ENCODE peak calls at places on chromosome 6, in ten cellular contexts. One of them, this sample, is unnamed.

GRCh38 chr6:113994934-113995342 is 24.0 kb upstream of the HDAC2 start:
- DNase-seq in HL-60: peak; percentile 35
- DNase-seq in esophagus squamous epithelium: no peak
- DNase-seq in RWPE1: peak; percentile 78
- DNase-seq in lower lobe of right lung: no peak
- DNase-seq in HFF-Myc: peak; percentile 85
- DNase-seq in natural killer cell: no peak
- DNase-seq in AG04450: peak; percentile 80
- DNase-seq in astrocyte: peak; percentile 86
- DNase-seq in GM20000: peak; percentile 14
- DNase-seq in this sample: peak; percentile 78

GRCh38 chr6:166244353-166245045 is 63.7 kb downstream of the PRR18 start:
- DNase-seq in RWPE1: no peak
- DNase-seq in AG04450: no peak
- DNase-seq in lower lobe of right lung: no peak
- DNase-seq in astrocyte: no peak
- DNase-seq in HL-60: no peak
- DNase-seq in HFF-Myc: no peak
- DNase-seq in natural killer cell: peak; percentile 44
- DNase-seq in GM20000: peak; percentile 75
- DNase-seq in esophagus squamous epithelium: no peak
- DNase-seq in this sample: no peak

GRCh38 chr6:18293192-18293904 is 29.0 kb upstream of the DEK start:
- DNase-seq in astrocyte: peak; percentile 22
- DNase-seq in AG04450: no peak
- DNase-seq in HFF-Myc: peak; percentile 83
- DNase-seq in RWPE1: no peak
- DNase-seq in esophagus squamous epithelium: no peak
- DNase-seq in GM20000: no peak
- DNase-seq in natural killer cell: no peak
- DNase-seq in lower lobe of right lung: no peak
- DNase-seq in HL-60: no peak
- DNase-seq in this sample: no peak

GRCh38 chr6:161265975-161266374 is 7.9 kb downstream of the AGPAT4 start:
- DNase-seq in natural killer cell: no peak
- DNase-seq in esophagus squamous epithelium: no peak
- DNase-seq in HL-60: no peak
- DNase-seq in HFF-Myc: no peak
- DNase-seq in lower lobe of right lung: no peak
- DNase-seq in RWPE1: no peak
- DNase-seq in AG04450: no peak
- DNase-seq in GM20000: no peak
- DNase-seq in astrocyte: no peak
- DNase-seq in this sample: no peak

GRCh38 chr6:41705996-41706835 is 29.2 kb downstream of the TFEB start:
- DNase-seq in natural killer cell: peak; percentile 79
- DNase-seq in RWPE1: peak; percentile 80
- DNase-seq in GM20000: peak; percentile 86
- DNase-seq in astrocyte: peak; percentile 61
- DNase-seq in HFF-Myc: no peak
- DNase-seq in esophagus squamous epithelium: peak; percentile 41
- DNase-seq in lower lobe of right lung: peak; percentile 86
- DNase-seq in AG04450: no peak
- DNase-seq in HL-60: peak; percentile 74
- DNase-seq in this sample: peak; percentile 37

GRCh38 chr6:139249387-139249786 is 42.4 kb downstream of the TXLNB start:
- DNase-seq in GM20000: peak; percentile 11
- DNase-seq in HFF-Myc: no peak
- DNase-seq in RWPE1: no peak
- DNase-seq in natural killer cell: no peak
- DNase-seq in HL-60: no peak
- DNase-seq in lower lobe of right lung: no peak
- DNase-seq in AG04450: no peak
- DNase-seq in esophagus squamous epithelium: no peak
- DNase-seq in astrocyte: no peak
- DNase-seq in this sample: no peak

GRCh38 chr6:157647261-157647915 is 175.7 kb upstream of the SNX9 start:
- DNase-seq in GM20000: no peak
- DNase-seq in HFF-Myc: no peak
- DNase-seq in natural killer cell: no peak
- DNase-seq in lower lobe of right lung: no peak
- DNase-seq in astrocyte: no peak
- DNase-seq in esophagus squamous epithelium: no peak
- DNase-seq in HL-60: peak; percentile 87
- DNase-seq in RWPE1: no peak
- DNase-seq in AG04450: no peak
- DNase-seq in this sample: no peak

GRCh38 chr6:158414900-158415299 is 102.6 kb downstream of the TULP4 start:
- DNase-seq in HL-60: no peak
- DNase-seq in natural killer cell: no peak
- DNase-seq in GM20000: no peak
- DNase-seq in AG04450: peak; percentile 13
- DNase-seq in lower lobe of right lung: no peak
- DNase-seq in HFF-Myc: no peak
- DNase-seq in astrocyte: peak; percentile 93
- DNase-seq in RWPE1: no peak
- DNase-seq in esophagus squamous epithelium: no peak
- DNase-seq in this sample: no peak

GRCh38 chr6:169095153-169095552 is 158.5 kb downstream of the THBS2 start:
- DNase-seq in lower lobe of right lung: no peak
- DNase-seq in RWPE1: no peak
- DNase-seq in GM20000: no peak
- DNase-seq in HFF-Myc: no peak
- DNase-seq in natural killer cell: no peak
- DNase-seq in astrocyte: no peak
- DNase-seq in esophagus squamous epithelium: no peak
- DNase-seq in AG04450: no peak
- DNase-seq in HL-60: no peak
- DNase-seq in this sample: no peak

GRCh38 chr6:72639920-72640621 is 18.2 kb downstream of the KCNQ5 start:
- DNase-seq in natural killer cell: no peak
- DNase-seq in lower lobe of right lung: no peak
- DNase-seq in esophagus squamous epithelium: no peak
- DNase-seq in HFF-Myc: no peak
- DNase-seq in RWPE1: no peak
- DNase-seq in AG04450: no peak
- DNase-seq in HL-60: no peak
- DNase-seq in GM20000: no peak
- DNase-seq in astrocyte: no peak
- DNase-seq in this sample: no peak
- TF ChIP-seq CTCF in natural killer cell: no peak
- TF ChIP-seq CTCF in lower lobe of right lung: no peak
- TF ChIP-seq CTCF in esophagus squamous epithelium: no peak
- TF ChIP-seq CTCF in HFF-Myc: peak; percentile 16
- TF ChIP-seq CTCF in RWPE1: no peak
- TF ChIP-seq CTCF in AG04450: no peak
- TF ChIP-seq CTCF in HL-60: no peak
- TF ChIP-seq CTCF in GM20000: no peak
- TF ChIP-seq CTCF in astrocyte: no peak
- TF ChIP-seq CTCF in this sample: no peak

GRCh38 chr6:83984411-83984810 is 49.2 kb upstream of the MRAP2 start:
- DNase-seq in AG04450: no peak
- DNase-seq in astrocyte: no peak
- DNase-seq in lower lobe of right lung: no peak
- DNase-seq in HFF-Myc: no peak
- DNase-seq in HL-60: no peak
- DNase-seq in esophagus squamous epithelium: no peak
- DNase-seq in GM20000: no peak
- DNase-seq in RWPE1: no peak
- DNase-seq in natural killer cell: no peak
- DNase-seq in this sample: no peak
- TF ChIP-seq CTCF in AG04450: no peak
- TF ChIP-seq CTCF in astrocyte: no peak
- TF ChIP-seq CTCF in lower lobe of right lung: no peak
- TF ChIP-seq CTCF in HFF-Myc: no peak
- TF ChIP-seq CTCF in HL-60: no peak
- TF ChIP-seq CTCF in esophagus squamous epithelium: no peak
- TF ChIP-seq CTCF in GM20000: no peak
- TF ChIP-seq CTCF in RWPE1: no peak
- TF ChIP-seq CTCF in natural killer cell: no peak
- TF ChIP-seq CTCF in this sample: no peak

DNA sequence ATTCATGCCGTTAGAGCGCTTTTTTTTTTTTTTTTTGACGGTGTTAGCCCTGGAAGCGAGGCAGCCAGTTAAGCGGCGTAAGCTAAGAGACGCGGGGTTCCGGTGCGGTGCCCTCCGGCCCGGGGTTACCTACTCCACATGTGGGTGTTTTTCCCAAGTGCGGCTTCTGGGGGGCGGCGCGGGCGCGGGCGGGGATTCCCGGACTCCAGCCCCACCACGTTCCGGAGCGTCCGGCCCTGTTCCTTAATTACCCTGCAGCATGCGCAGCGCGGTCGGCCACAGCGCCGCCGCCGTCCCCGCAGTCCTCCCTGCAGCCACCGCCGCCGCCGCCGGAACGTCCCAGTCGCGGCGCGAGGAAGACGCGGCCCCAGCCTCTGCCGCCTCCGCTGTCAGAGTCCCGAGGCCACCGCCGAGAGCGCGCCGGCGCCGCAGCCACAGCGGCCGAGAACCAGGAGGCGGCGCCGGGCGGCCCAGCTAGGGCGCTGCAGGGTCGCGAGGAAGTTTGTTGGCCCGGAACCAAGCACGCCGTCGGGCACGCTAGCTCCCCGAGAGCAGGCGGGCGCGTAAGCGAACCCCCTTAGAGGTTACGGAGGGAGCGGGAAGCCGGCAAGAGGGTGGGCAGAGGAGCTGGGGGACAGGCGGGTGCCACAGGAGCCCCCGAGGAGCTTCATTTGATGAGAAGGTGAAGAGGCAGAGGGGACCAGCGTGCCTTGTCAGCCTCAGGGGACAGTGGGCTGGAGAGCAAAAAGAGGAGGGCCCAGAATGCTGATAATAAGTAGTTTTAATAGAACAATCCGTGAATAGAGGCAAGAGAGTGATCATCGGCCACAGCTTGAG is 937 bp downstream of the COL19A1 start:
- DNase-seq in HL-60: no peak
- DNase-seq in GM20000: peak; percentile 75
- DNase-seq in RWPE1: peak; percentile 15
- DNase-seq in AG04450: no peak
- DNase-seq in astrocyte: no peak
- DNase-seq in HFF-Myc: no peak
- DNase-seq in natural killer cell: peak; percentile 36
- DNase-seq in esophagus squamous epithelium: no peak
- DNase-seq in lower lobe of right lung: peak; percentile 72
- DNase-seq in this sample: no peak
- TF ChIP-seq CTCF in HL-60: no peak
- TF ChIP-seq CTCF in GM20000: no peak
- TF ChIP-seq CTCF in RWPE1: peak; percentile 22
- TF ChIP-seq CTCF in AG04450: no peak
- TF ChIP-seq CTCF in astrocyte: no peak
- TF ChIP-seq CTCF in HFF-Myc: no peak
- TF ChIP-seq CTCF in natural killer cell: no peak
- TF ChIP-seq CTCF in esophagus squamous epithelium: no peak
- TF ChIP-seq CTCF in lower lobe of right lung: no peak
- TF ChIP-seq CTCF in this sample: no peak

GRCh38 chr6:10250655-10251220 is 164.1 kb downstream of the TFAP2A start:
- DNase-seq in RWPE1: no peak
- DNase-seq in natural killer cell: no peak
- DNase-seq in AG04450: no peak
- DNase-seq in GM20000: no peak
- DNase-seq in lower lobe of right lung: no peak
- DNase-seq in HL-60: no peak
- DNase-seq in HFF-Myc: no peak
- DNase-seq in astrocyte: no peak
- DNase-seq in esophagus squamous epithelium: no peak
- DNase-seq in this sample: no peak

DNA sequence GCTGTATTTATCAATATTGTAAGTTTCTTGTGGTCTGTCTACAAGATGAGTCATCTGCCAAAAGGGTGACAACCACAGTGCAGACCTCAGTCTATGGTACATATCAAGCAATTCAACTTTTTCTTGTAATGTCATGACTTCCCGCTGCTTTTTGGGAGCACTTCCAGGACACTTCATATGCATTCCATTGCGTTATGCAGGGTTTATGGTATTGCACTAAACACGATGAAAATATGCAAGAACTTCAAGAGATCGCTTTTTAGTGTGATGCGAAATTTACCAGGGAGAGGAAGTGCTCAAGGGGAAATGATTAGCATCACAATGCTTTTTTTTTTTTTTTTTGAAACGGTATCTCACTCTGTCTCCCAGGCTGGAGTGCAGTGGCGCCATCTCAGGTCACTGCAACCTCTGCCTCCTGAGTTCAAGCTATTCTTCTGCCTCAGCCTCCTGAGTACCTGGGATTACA is 166.5 kb downstream of the TFAP2A start:
- DNase-seq in HL-60: peak; percentile 50
- DNase-seq in astrocyte: peak; percentile 33
- DNase-seq in AG04450: no peak
- DNase-seq in GM20000: no peak
- DNase-seq in esophagus squamous epithelium: no peak
- DNase-seq in RWPE1: no peak
- DNase-seq in lower lobe of right lung: no peak
- DNase-seq in HFF-Myc: peak; percentile 33
- DNase-seq in natural killer cell: no peak
- DNase-seq in this sample: no peak
- TF ChIP-seq CTCF in HL-60: no peak
- TF ChIP-seq CTCF in astrocyte: no peak
- TF ChIP-seq CTCF in AG04450: no peak
- TF ChIP-seq CTCF in GM20000: no peak
- TF ChIP-seq CTCF in esophagus squamous epithelium: no peak
- TF ChIP-seq CTCF in RWPE1: no peak
- TF ChIP-seq CTCF in lower lobe of right lung: no peak
- TF ChIP-seq CTCF in HFF-Myc: peak; percentile 21
- TF ChIP-seq CTCF in natural killer cell: no peak
- TF ChIP-seq CTCF in this sample: no peak

GRCh38 chr6:137661601-137662000 is 167.4 kb upstream of the OLIG3 start:
- DNase-seq in esophagus squamous epithelium: no peak
- DNase-seq in GM20000: peak; percentile 32
- DNase-seq in natural killer cell: no peak
- DNase-seq in HL-60: no peak
- DNase-seq in RWPE1: peak; percentile 48
- DNase-seq in HFF-Myc: no peak
- DNase-seq in AG04450: no peak
- DNase-seq in lower lobe of right lung: no peak
- DNase-seq in astrocyte: no peak
- DNase-seq in this sample: no peak
- TF ChIP-seq CTCF in esophagus squamous epithelium: peak; percentile 23
- TF ChIP-seq CTCF in GM20000: peak; percentile 31
- TF ChIP-seq CTCF in natural killer cell: peak; percentile 40
- TF ChIP-seq CTCF in HL-60: peak; percentile 22
- TF ChIP-seq CTCF in RWPE1: peak; percentile 29
- TF ChIP-seq CTCF in HFF-Myc: peak; percentile 60
- TF ChIP-seq CTCF in AG04450: peak; percentile 52
- TF ChIP-seq CTCF in lower lobe of right lung: peak; percentile 32
- TF ChIP-seq CTCF in astrocyte: peak; percentile 41
- TF ChIP-seq CTCF in this sample: peak; percentile 67

GRCh38 chr6:89311853-89312531 is 3.1 kb downstream of the GABRR2 start:
- DNase-seq in esophagus squamous epithelium: no peak
- DNase-seq in natural killer cell: no peak
- DNase-seq in HFF-Myc: peak; percentile 51
- DNase-seq in GM20000: no peak
- DNase-seq in astrocyte: peak; percentile 69
- DNase-seq in AG04450: no peak
- DNase-seq in HL-60: no peak
- DNase-seq in lower lobe of right lung: peak; percentile 78
- DNase-seq in RWPE1: peak; percentile 31
- DNase-seq in this sample: no peak
- TF ChIP-seq CTCF in esophagus squamous epithelium: peak; percentile 45
- TF ChIP-seq CTCF in natural killer cell: no peak
- TF ChIP-seq CTCF in HFF-Myc: peak; percentile 66
- TF ChIP-seq CTCF in GM20000: no peak
- TF ChIP-seq CTCF in astrocyte: peak; percentile 60
- TF ChIP-seq CTCF in AG04450: peak; percentile 75
- TF ChIP-seq CTCF in HL-60: no peak
- TF ChIP-seq CTCF in lower lobe of right lung: peak; percentile 48
- TF ChIP-seq CTCF in RWPE1: peak; percentile 58
- TF ChIP-seq CTCF in this sample: peak; percentile 68

This sample was measured in AG09319.